ENCODE peak calls at places on chromosomes 12 and 14, in six cellular contexts. I, U, K, C, H and P are unnamed samples.

GRCh38 chr14:55731881-55732498 is 152.0 kb downstream of the KTN1 start:
- DNase-seq in I (no peak), U (peak), K (peak), C (no peak), H (peak), P (peak)

GRCh38 chr12:100986595-100987547 is 192.3 kb downstream of the ANO4 start:
- DNase-seq in I (no peak), U (no peak), K (no peak), C (no peak), H (no peak), P (peak)

GRCh38 chr12:64682572-64683277 is 72.4 kb downstream of the RASSF3 start:
- DNase-seq in I (no peak), U (no peak), K (peak), C (no peak), H (peak), P (peak)

GRCh38 chr12:128572311-128572810 is 251.4 kb downstream of the SLC15A4 start:
- DNase-seq in I (no peak), U (peak), K (no peak), C (no peak), H (no peak), P (no peak)

GRCh38 chr14:92323031-92323915 is at the start of gene SLC24A4:
- DNase-seq in I (no peak), U (peak), K (peak), C (no peak), H (no peak), P (no peak)

GRCh38 chr12:76083761-76084276 is 666 bp downstream of the NAP1L1 start:
- DNase-seq in I (peak), U (peak), K (peak), C (peak), H (peak), P (peak)

GRCh38 chr14:96364911-96365310 is 1.6 kb downstream of the GSKIP start:
- DNase-seq in I (no peak), U (no peak), K (no peak), C (no peak), H (no peak), P (peak)

GRCh38 chr12:39427360-39427808 is 15.5 kb downstream of the KIF21A start:
- DNase-seq in I (peak), U (no peak), K (no peak), C (no peak), H (no peak), P (peak)

GRCh38 chr12:111368291-111368683 is 608 bp downstream of the PHETA1 start:
- DNase-seq in I (no peak), U (no peak), K (no peak), C (peak), H (peak), P (peak)

GRCh38 chr14:22386924-22387775 is 201.9 kb downstream of the DAD1 start:
- DNase-seq in I (peak), U (peak), K (peak), C (peak), H (peak), P (peak)

GRCh38 chr12:52965337-52965731 is 16.4 kb downstream of the KRT18 start:
- DNase-seq in I (no peak), U (no peak), K (peak), C (no peak), H (no peak), P (peak)

GRCh38 chr14:39006721-39007410 is 96.2 kb downstream of the SEC23A start:
- DNase-seq in I (no peak), U (no peak), K (peak), C (no peak), H (no peak), P (peak)

GRCh38 chr12:32139064-32139421 is 32.4 kb downstream of the BICD1 start:
- DNase-seq in I (no peak), U (peak), K (peak), C (no peak), H (no peak), P (peak)

GRCh38 chr12:41368006-41368405 is 179.9 kb downstream of the PDZRN4 start:
- DNase-seq in I (peak), U (peak), K (peak), C (no peak), H (no peak), P (peak)

GRCh38 chr14:71187633-71188356 is 280.5 kb downstream of the PCNX1 start:
- DNase-seq in I (no peak), U (no peak), K (peak), C (no peak), H (no peak), P (no peak)

GRCh38 chr14:89956294-89957009 is 725 bp downstream of the TDP1 start:
- DNase-seq in I (peak), U (peak), K (peak), C (peak), H (peak), P (peak)

GRCh38 chr12:132227156-132227555 is 82.9 kb downstream of the NOC4L start:
- DNase-seq in I (no peak), U (no peak), K (no peak), C (no peak), H (no peak), P (no peak)

GRCh38 chr14:85471744-85472143 is 58.2 kb upstream of the FLRT2 start:
- DNase-seq in I (peak), U (no peak), K (peak), C (peak), H (no peak), P (peak)

GRCh38 chr14:55180434-55180833 is 11.0 kb downstream of the DLGAP5 start:
- DNase-seq in I (no peak), U (peak), K (no peak), C (no peak), H (no peak), P (no peak)

GRCh38 chr12:121494093-121494787 is 86.6 kb downstream of the KDM2B start:
- DNase-seq in I (peak), U (peak), K (peak), C (peak), H (no peak), P (peak)

GRCh38 chr14:77804592-77804991 is 4.7 kb downstream of the ADCK1 start:
- DNase-seq in I (peak), U (peak), K (peak), C (no peak), H (no peak), P (peak)

GRCh38 chr12:120688527-120689071 is 1.6 kb downstream of the MLEC start:
- DNase-seq in I (peak), U (peak), K (peak), C (no peak), H (no peak), P (peak)

GRCh38 chr14:83462759-83463158 is 1929.1 kb upstream of the SEL1L start:
- DNase-seq in I (no peak), U (no peak), K (no peak), C (no peak), H (no peak), P (no peak)

GRCh38 chr12:8644345-8645248 is 18.0 kb downstream of the MFAP5 start:
- DNase-seq in I (peak), U (peak), K (peak), C (no peak), H (peak), P (no peak)

GRCh38 chr12:58425481-58426392 is 484.4 kb downstream of the ATP23 start:
- DNase-seq in I (peak), U (peak), K (peak), C (no peak), H (no peak), P (peak)

GRCh38 chr14:101721951-101722661 is 39.4 kb upstream of the PPP2R5C start:
- DNase-seq in I (no peak), U (peak), K (peak), C (peak), H (peak), P (peak)

GRCh38 chr14:70254476-70254961 is 65.8 kb upstream of the SLC8A3 start:
- DNase-seq in I (peak), U (peak), K (peak), C (peak), H (no peak), P (peak)

GRCh38 chr12:119301367-119301766 is 33.2 kb upstream of the CCDC60 start:
- DNase-seq in I (no peak), U (no peak), K (no peak), C (no peak), H (no peak), P (no peak)

GRCh38 chr12:87383705-87384104 is 645.5 kb downstream of the C12orf50 start:
- DNase-seq in I (peak), U (no peak), K (peak), C (no peak), H (no peak), P (no peak)

GRCh38 chr12:68240975-68241374 is 12.4 kb downstream of the IL22 start:
- DNase-seq in I (no peak), U (peak), K (peak), C (no peak), H (no peak), P (peak)

GRCh38 chr12:56898938-56899337 is 35.3 kb downstream of the SDR9C7 start:
- DNase-seq in I (no peak), U (no peak), K (no peak), C (no peak), H (no peak), P (no peak)

GRCh38 chr14:52007211-52007610 is 17.9 kb downstream of the RTRAF start:
- DNase-seq in I (no peak), U (no peak), K (no peak), C (no peak), H (no peak), P (no peak)

GRCh38 chr12:110622582-110622981 is 8.7 kb downstream of the TCTN1 start:
- DNase-seq in I (no peak), U (no peak), K (no peak), C (no peak), H (no peak), P (no peak)

GRCh38 chr12:77388611-77389265 is 323.4 kb upstream of the E2F7 start:
- DNase-seq in I (peak), U (no peak), K (no peak), C (no peak), H (no peak), P (no peak)

GRCh38 chr12:94769746-94770396 is 119.5 kb upstream of the TMCC3 start:
- DNase-seq in I (no peak), U (peak), K (no peak), C (no peak), H (no peak), P (no peak)

GRCh38 chr12:19915392-19916192 is 452.7 kb upstream of the PDE3A start:
- DNase-seq in I (peak), U (peak), K (peak), C (no peak), H (no peak), P (peak)
- TF ChIP-seq CTCF in I (peak), U (peak), K (peak), C (peak), H (no peak), P (peak)

GRCh38 chr14:32367501-32367900 is 38.4 kb downstream of the AKAP6 start:
- DNase-seq in I (peak), U (no peak), K (no peak), C (no peak), H (no peak), P (no peak)

GRCh38 chr14:32364941-32365340 is 35.8 kb downstream of the AKAP6 start:
- DNase-seq in I (no peak), U (no peak), K (no peak), C (no peak), H (no peak), P (no peak)

GRCh38 chr14:32368107-32368506 is 39.0 kb downstream of the AKAP6 start:
- DNase-seq in I (no peak), U (no peak), K (no peak), C (no peak), H (no peak), P (no peak)

GRCh38 chr14:32366995-32367394 is 37.9 kb downstream of the AKAP6 start:
- DNase-seq in I (no peak), U (no peak), K (peak), C (no peak), H (no peak), P (no peak)

GRCh38 chr14:32366256-32366655 is 37.2 kb downstream of the AKAP6 start:
- DNase-seq in I (no peak), U (no peak), K (peak), C (no peak), H (no peak), P (no peak)
- TF ChIP-seq CTCF in I (no peak), U (no peak), K (no peak), C (no peak), H (no peak), P (no peak)

GRCh38 chr12:114903394-114903748 is 219.4 kb upstream of the TBX3 start:
- DNase-seq in I (no peak), U (no peak), K (peak), C (no peak), H (no peak), P (no peak)

GRCh38 chr12:114901316-114901715 is 217.3 kb upstream of the TBX3 start:
- DNase-seq in I (no peak), U (no peak), K (no peak), C (no peak), H (no peak), P (no peak)

GRCh38 chr12:114904254-114905003 is 220.5 kb upstream of the TBX3 start:
- DNase-seq in I (no peak), U (no peak), K (peak), C (no peak), H (no peak), P (peak)

GRCh38 chr12:114898159-114898558 is 214.2 kb upstream of the TBX3 start:
- DNase-seq in I (no peak), U (no peak), K (no peak), C (no peak), H (no peak), P (no peak)

DNA sequence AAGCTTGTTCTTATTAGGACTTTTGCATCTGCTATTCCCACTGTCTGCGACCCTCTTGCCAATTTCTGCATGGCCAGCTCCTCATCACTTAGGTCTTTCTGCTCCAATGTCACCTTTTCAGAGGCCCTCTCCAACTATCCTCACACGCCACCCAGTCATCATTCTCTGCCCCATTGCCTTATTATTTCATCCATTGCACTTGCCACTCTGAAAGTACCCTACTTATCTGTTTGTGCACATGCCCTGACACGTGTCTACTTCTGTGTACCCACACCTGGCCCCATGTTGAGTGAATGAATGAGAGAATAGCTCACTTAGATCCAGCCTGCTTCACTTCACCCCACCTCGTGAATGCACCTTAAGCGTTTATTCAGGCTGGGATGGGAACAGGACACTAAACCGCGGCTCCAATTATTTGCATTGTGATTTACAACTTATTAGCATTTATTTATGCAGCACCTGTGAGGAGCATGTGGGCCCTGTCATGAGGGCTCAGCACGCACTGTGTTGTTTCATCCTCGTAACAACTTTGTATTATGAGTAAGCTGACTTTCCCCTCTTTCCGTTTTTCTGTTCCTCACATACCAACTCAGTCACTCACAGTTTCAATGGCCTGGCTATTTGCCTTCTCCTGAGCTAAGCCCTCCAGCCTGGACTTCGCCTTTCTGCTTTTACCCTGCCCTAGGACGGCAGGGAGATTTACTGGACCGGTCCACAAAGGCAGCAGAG is 218.9 kb upstream of the TBX3 start:
- DNase-seq in I (no peak), U (peak), K (peak), C (no peak), H (no peak), P (peak)
- TF ChIP-seq CTCF in I (no peak), U (no peak), K (no peak), C (no peak), H (no peak), P (no peak)

DNA sequence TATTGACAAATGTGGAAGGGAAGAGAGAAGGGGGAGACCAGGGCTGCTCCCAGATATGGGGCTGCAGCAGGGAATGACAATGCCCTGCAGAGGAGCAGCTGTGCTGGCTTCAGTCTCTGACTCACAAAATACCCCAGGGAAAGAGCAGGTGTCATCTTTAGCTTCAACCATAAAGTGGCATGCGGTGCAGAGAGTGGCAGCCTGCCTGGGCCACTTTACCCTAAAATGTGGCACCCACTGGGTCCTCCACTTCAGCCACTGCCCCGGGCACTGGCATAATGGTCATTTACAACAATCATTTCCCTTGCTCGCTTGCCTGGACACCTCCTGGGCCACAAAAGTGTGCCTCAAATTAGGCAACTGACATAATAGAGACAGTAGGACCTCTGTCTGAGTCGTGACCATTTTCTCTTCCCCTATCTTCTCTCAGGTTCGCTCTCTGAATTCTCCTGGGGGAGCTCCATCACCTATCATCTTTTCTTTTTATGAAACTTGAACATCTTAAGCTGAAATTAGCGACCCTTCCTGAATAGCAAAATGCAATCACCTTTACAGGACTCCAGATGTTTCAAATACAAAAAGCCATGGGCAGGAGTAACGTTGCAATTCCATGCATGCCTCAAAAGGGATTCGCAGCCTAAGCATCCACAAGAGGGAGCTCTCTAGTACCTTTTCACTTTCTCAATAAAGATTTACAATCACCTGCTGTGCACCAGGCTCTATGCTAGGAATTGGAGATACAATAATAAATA is 179.9 kb upstream of the ATF7IP start:
- DNase-seq in I (peak), U (peak), K (peak), C (no peak), H (no peak), P (peak)
- TF ChIP-seq CTCF in I (peak), U (peak), K (peak), C (peak), H (no peak), P (peak)

GRCh38 chr12:66861157-66861750 is 182.4 kb upstream of the GRIP1 start:
- DNase-seq in I (peak), U (peak), K (peak), C (peak), H (peak), P (peak)
- TF ChIP-seq CTCF in I (peak), U (peak), K (peak), C (peak), H (no peak), P (peak)